ENCODE peak calls at places on chromosome 9, in six cellular contexts. P is cardiac fibroblast; B is CD8-positive, alpha-beta T cell; M is heart left ventricle; H is cardiac muscle cell; I is body of pancreas. W is an unnamed sample.

GRCh38 chr9:16625831-16626230 is 244.6 kb downstream of the BNC2 start:
- DNase-seq in P (peak), B (no peak), M (no peak), H (no peak), I (no peak), W (peak)

GRCh38 chr9:95769473-95769872 is 106.0 kb upstream of the ERCC6L2 start:
- DNase-seq in P (no peak), H (no peak), I (no peak), B (no peak), M (no peak), W (no peak)

GRCh38 chr9:125203259-125203658 is 2.9 kb downstream of the RABEPK start:
- DNase-seq in B (no peak), H (no peak), M (no peak), I (no peak), P (no peak), W (no peak)

GRCh38 chr9:116998305-116998704 is 311.2 kb downstream of the TRIM32 start:
- DNase-seq in H (peak), P (no peak), B (no peak), M (no peak), I (no peak), W (peak)

GRCh38 chr9:103798620-103799019 is 295.5 kb upstream of the SMC2 start:
- DNase-seq in M (no peak), H (no peak), I (no peak), P (peak), B (no peak), W (peak)

GRCh38 chr9:5721279-5722087 is 92.6 kb downstream of the RIC1 start:
- DNase-seq in B (no peak), M (no peak), P (no peak), H (no peak), I (no peak), W (no peak)

GRCh38 chr9:131813116-131813515 is 73.2 kb upstream of the RAPGEF1 start:
- DNase-seq in P (no peak), H (no peak), M (no peak), I (no peak), B (no peak), W (peak)

GRCh38 chr9:132268725-132269352 is 85.9 kb downstream of the SETX start:
- DNase-seq in I (peak), P (peak), M (peak), H (peak), B (peak), W (peak)

GRCh38 chr9:114386886-114387677 is 700 bp downstream of the AKNA start:
- DNase-seq in H (no peak), M (peak), P (peak), I (peak), B (no peak), W (peak)

GRCh38 chr9:31325778-31326177 is 1058.7 kb upstream of the ACO1 start:
- DNase-seq in I (no peak), B (no peak), P (no peak), M (no peak), H (no peak), W (no peak)

DNA sequence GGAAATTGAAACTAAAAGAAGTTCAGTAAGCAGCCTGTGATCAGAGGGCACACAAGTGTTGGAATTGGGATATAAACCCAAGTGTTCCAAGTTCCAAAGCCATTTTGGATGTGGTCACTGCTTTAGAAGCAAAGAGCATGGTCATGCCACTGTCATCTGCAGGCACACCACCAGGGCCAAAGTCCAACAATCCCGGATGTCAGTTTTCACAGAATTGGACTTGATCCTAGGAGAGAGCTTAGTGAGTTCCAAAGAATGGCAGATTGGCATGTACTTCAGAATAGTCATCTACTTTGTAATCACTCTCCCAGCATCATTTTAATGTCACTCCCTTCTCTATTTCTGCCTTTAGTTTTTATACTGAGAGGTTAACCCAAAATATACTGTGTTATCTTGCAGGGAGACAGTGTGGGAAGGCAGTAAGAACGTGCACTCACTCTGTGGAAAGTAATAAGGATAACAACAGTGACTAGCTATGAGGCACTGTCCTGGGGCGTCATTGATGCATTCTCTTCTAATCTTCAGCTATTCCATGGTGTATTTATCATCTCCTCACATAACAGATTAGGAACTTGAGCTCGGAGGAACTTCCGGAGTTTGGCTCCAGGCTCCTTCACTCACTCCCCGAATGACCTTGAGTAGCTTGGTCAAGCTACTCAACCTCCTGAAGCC is 388.0 kb downstream of the ACTL7B start:
- DNase-seq in P (peak), B (no peak), M (no peak), I (peak), H (no peak), W (peak)
- H3K4me3 ChIP-seq in P (no peak), B (no peak), M (no peak), I (no peak), H (no peak), W (no peak)

GRCh38 chr9:97848237-97848581 is 4.8 kb upstream of the FOXE1 start:
- DNase-seq in I (no peak), H (no peak), P (no peak), M (no peak), B (no peak), W (no peak)
- TF ChIP-seq CTCF in I (no peak), H (no peak), P (peak), M (no peak), B (no peak), W (peak)

DNA sequence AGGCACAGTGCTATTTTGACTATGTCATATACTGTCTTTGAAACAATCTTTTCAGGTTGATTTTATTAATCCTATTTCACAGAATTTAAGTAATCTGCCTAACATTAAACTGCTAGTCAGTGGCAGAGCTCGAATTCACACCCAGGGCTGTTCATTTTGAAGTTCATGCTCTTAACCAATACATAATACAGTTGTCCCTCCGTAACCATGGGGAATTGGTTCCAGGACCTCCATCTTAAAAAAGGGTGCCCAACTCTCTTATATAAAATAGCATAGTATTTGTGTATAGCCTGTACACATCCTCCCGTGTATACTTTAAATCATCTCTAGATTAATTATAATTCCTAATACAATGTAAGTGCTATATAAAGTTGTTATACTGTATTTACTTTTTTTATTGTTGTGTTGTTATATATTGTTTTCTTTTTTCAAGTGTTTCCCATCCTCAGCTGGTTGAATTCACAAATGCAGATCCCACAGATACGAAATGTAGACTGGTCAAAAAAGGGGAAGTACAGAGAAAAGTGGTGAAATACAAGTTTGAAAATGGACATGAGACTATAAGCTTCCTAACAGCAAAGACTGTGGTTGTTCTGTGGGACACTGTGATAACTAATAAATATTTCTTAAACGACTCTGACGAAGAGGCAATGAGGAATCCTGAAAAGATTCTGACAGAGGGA is 18.3 kb downstream of the RFX3 start:
- DNase-seq in B (no peak), P (no peak), M (no peak), I (no peak), H (no peak), W (no peak)
- H3K4me3 ChIP-seq in B (no peak), P (no peak), M (no peak), I (no peak), H (no peak), W (no peak)

DNA sequence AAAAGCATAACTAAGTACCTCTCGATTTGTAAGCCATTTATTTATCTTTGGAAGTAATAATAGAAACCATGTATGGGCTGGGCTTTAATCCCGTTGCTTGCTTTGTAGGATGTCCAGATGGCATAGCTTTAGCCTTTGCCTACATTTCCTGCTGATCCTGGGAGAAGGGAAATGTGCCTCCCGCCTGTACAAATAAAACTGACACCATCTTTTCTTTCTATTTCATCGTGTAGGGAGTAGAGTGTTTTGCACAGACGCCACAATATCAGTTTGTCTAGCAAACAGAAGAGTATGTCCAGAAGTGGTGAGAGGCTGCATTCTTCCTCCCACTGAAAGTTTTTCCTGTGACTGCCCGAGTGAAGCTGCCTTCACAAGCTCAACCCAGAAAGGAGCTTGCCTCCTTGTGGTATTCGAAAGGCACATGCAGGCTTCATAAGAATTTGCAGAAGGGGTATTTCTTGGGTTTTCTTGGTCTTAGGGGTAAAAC is 24.7 kb upstream of the TJP2 start:
- DNase-seq in I (peak), P (peak), M (no peak), H (peak), B (no peak), W (peak)
- TF ChIP-seq CTCF in I (no peak), P (peak), M (peak), H (peak), B (no peak), W (peak)

GRCh38 chr9:36036780-36037579 is at the start of gene RECK:
- DNase-seq in H (peak), P (peak), B (peak), I (peak), M (peak), W (peak)

GRCh38 chr9:36034234-36034633 is 2.5 kb upstream of the RECK start:
- DNase-seq in B (no peak), I (no peak), P (no peak), M (no peak), H (no peak), W (no peak)

GRCh38 chr9:36037580-36038169 is 962 bp downstream of the RECK start:
- DNase-seq in H (no peak), I (no peak), P (peak), M (no peak), B (no peak), W (no peak)

GRCh38 chr9:36034911-36035490 is 1.7 kb upstream of the RECK start:
- DNase-seq in M (no peak), H (no peak), B (no peak), P (no peak), I (no peak), W (no peak)

DNA sequence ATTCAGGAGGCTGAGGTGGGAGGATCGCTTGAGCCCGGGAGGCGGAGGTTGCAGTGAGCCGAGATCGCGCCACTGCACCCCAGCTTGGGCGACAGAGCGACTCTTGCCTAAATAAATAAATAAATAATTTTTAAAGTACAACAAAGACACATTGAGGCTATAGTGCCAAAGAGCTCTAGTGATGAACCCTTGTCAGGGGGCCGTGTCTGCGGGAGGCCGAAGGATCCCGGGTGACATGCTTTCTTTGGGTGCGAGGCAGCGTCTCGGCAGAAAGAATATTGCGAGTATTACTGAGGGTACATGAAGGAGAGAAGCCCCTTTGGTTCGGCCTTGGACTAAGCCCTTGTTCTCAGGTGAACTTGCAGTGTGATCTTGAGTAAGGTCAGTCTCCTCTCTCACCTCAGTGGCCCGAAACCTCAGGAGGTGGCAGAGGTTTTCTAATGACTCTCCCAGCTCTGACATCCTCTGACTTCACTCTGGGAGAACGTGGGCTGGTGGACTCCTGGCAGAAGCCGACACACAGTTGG is 397 bp upstream of the RECK start:
- DNase-seq in P (no peak), I (no peak), M (no peak), H (no peak), B (no peak), W (no peak)
- H3K4me3 ChIP-seq in P (peak), I (peak), M (peak), H (peak), B (peak), W (peak)

DNA sequence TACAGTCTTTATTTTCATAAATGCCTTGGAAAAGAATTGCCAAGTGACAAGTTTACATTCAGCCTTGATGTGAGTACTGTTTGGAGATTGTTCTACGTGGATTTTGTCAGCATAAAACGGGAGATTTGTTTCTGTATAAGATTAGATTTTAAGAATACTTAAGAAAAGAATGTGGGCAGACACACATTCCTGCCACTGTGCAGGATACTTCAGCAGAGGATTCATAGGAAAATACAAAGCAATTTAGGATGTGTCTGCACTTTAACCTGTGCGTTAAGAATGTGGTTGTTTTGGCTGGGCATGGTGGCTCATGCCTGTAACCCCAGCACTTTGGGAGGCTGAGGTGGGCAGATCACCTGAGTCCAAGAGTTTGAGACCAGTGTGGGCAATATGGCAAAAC is 37.2 kb downstream of the GPR107 start:
- DNase-seq in B (no peak), M (no peak), H (no peak), I (no peak), P (no peak), W (peak)
- TF ChIP-seq CTCF in B (no peak), M (no peak), H (no peak), I (no peak), P (no peak), W (no peak)

GRCh38 chr9:111891910-111892499 is 4.6 kb upstream of the UGCG start:
- DNase-seq in H (no peak), P (no peak), I (no peak), B (no peak), M (no peak), W (peak)
- H3K4me3 ChIP-seq in H (no peak), P (no peak), I (no peak), B (no peak), M (no peak), W (no peak)

GRCh38 chr9:14692918-14693861 is at the start of gene ZDHHC21:
- DNase-seq in P (peak), I (peak), M (peak), H (peak), B (peak), W (peak)
- TF ChIP-seq CTCF in P (no peak), I (no peak), M (no peak), H (no peak), B (no peak), W (no peak)

DNA sequence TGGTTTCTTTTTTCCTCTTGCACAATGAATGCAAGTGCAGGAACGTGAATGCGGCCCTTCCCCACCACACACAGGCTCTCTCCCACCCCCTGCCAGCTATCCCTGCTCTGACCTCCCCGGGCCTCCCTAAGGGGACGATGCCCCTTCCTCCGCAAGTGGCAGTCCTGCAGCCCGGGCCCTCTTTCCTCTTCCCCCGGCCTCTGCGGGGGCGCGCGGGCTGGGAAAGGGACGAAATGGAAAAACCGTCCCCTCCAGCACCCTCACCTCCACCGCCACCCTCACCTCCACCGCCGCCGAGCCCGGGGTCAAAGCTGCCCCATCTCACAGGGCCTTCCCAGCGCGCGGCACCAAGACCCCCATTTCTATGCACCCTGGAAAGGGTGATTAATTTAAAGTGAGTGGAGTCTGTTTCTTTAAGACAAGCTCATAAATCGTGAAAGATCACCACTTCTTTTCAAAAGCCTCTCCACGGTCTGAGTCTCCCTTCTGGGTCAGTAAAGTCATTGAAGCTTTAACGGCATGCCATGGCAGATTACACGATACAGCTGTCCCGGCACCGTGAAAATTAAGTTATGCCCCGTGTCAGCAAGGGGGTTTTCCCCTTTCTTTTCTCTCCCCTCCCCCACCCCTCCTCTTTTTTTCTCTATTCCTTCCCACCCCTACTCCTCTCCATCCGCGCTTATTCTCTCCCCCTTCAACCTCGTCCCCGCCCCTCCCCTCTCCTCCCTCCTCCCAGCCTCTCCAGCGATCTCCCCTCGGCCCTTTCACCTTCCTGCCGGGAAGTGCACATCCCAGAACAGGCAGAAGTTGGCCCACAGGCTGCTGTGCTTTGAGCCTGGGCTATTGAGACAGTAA is 44.5 kb downstream of the GAS1 start:
- DNase-seq in M (no peak), I (no peak), H (no peak), B (no peak), P (no peak), W (no peak)
- H3K4me3 ChIP-seq in M (no peak), I (no peak), H (peak), B (no peak), P (peak), W (no peak)

W was measured in foreskin fibroblast.